ENCODE peak calls at places on chromosomes 11 and 22, in seven cellular contexts. R is heart right ventricle, A is nephron progenitor cell, C is tibial nerve, J is psoas muscle, D is lung, N is GM10248. Q is an unnamed sample.

GRCh38 chr11:33168605-33169240 is 7.4 kb upstream of the CSTF3 start:
- DNase-seq in N (no peak), C (no peak), D (no peak), A (no peak), J (no peak), R (no peak), Q (no peak)

GRCh38 chr22:27100789-27101188 is 443.4 kb downstream of the MIAT start:
- DNase-seq in D (no peak), N (no peak), A (peak; percentile 83), J (no peak), R (no peak), C (no peak), Q (no peak)

GRCh38 chr11:111419641-111420327 is 40.7 kb upstream of the POU2AF1 start:
- DNase-seq in C (no peak), J (peak; percentile 71), A (no peak), D (no peak), R (no peak), N (no peak), Q (no peak)

GRCh38 chr11:41281131-41281742 is 178.2 kb downstream of the LRRC4C start:
- DNase-seq in D (no peak), C (no peak), R (no peak), J (no peak), A (no peak), N (no peak), Q (no peak)

GRCh38 chr11:92667446-92668165 is 301.8 kb upstream of the MTNR1B start:
- DNase-seq in R (no peak), C (no peak), A (no peak), N (no peak), J (no peak), D (no peak), Q (no peak)

GRCh38 chr22:39661842-39662676 is 91.5 kb downstream of the CACNA1I start:
- DNase-seq in D (no peak), C (no peak), J (no peak), A (peak; percentile 76), R (no peak), N (no peak), Q (no peak)

GRCh38 chr11:69698362-69698761 is 5.5 kb downstream of the FGF19 start:
- DNase-seq in N (no peak), J (no peak), C (no peak), A (no peak), R (no peak), D (no peak), Q (no peak)

GRCh38 chr11:29985248-29985647 is 31.6 kb downstream of the KCNA4 start:
- DNase-seq in R (peak; percentile 7), D (no peak), A (no peak), C (no peak), J (no peak), N (no peak), Q (no peak)

GRCh38 chr11:116207349-116207748 is 565.4 kb downstream of the BUD13 start:
- DNase-seq in D (no peak), A (no peak), R (no peak), J (no peak), C (no peak), N (no peak), Q (no peak)

DNA sequence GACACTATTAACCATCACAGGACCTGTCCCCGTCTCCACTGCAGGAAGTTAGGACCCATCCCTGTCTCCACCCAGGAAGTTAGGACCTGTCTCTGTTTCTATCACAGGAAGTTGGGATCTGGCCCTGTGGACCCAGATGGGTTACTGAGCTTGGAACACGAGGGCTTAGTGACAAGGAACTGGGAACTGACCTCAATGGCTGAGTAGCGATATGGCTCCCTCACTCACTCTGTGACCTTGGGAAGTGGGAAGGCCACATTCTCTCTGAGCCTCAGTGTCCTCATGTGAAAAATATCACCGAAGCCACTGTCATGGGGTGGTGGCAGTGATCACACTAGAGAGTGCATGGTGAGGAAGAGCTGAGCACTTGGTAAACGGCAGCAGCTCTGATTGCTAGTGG is 59.4 kb downstream of the FBLN1 start:
- DNase-seq in A (no peak), C (no peak), N (no peak), D (no peak), R (no peak), J (peak; percentile 1), Q (no peak)
- TF ChIP-seq CTCF in A (no peak), C (no peak), N (no peak), D (no peak), R (no peak), J (no peak), Q (no peak)

GRCh38 chr11:2382927-2383822 is 6.1 kb downstream of the CD81 start:
- DNase-seq in A (no peak), D (no peak), R (peak; percentile 88), N (no peak), C (no peak), J (peak; percentile 91), Q (no peak)
- TF ChIP-seq CTCF in A (no peak), D (no peak), R (peak; percentile 23), N (no peak), C (no peak), J (no peak), Q (no peak)

GRCh38 chr22:37156686-37157435 is 7.1 kb upstream of the IL2RB start:
- DNase-seq in R (no peak), J (no peak), N (no peak), A (no peak), D (no peak), C (no peak), Q (no peak)
- TF ChIP-seq CTCF in R (no peak), J (no peak), N (no peak), A (no peak), D (no peak), C (no peak), Q (no peak)

DNA sequence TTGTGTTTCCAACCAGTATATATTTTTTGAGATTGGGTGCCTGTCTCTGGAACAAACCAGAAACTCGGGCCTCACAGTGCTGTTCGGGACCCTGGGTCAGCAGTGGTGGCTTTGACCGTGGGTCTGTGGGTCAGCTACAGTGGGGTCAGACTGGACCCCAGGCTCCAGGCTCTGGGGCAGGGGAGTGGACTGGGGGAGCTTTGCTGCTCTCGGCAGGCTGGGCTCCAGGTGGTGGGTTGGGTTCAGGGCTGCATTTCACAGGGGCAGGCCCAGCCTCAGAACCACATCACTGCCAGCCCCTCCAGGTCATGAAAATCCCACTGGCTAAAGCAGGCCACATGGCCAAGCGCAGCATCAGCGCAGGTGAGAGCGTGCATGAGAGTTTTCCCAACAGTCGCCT is 1279.3 kb downstream of the BRD1 start:
- DNase-seq in C (no peak), N (no peak), D (no peak), R (no peak), A (no peak), J (no peak), Q (no peak)
- TF ChIP-seq CTCF in C (no peak), N (no peak), D (no peak), R (no peak), A (no peak), J (no peak), Q (no peak)

GRCh38 chr11:76863196-76863777 is 2.6 kb downstream of the ACER3 start:
- DNase-seq in R (no peak), N (no peak), D (peak; percentile 35), C (no peak), A (no peak), J (no peak), Q (no peak)

GRCh38 chr11:76857776-76858461 is 2.8 kb upstream of the ACER3 start:
- DNase-seq in J (no peak), A (no peak), C (no peak), D (no peak), N (no peak), R (no peak), Q (no peak)

GRCh38 chr11:76861490-76861953 is 804 bp downstream of the ACER3 start:
- DNase-seq in R (no peak), C (no peak), D (no peak), A (no peak), N (no peak), J (no peak), Q (no peak)

GRCh38 chr11:76859708-76860233 is 947 bp upstream of the ACER3 start:
- DNase-seq in D (no peak), J (peak; percentile 56), C (no peak), A (no peak), N (no peak), R (no peak), Q (no peak)

GRCh38 chr11:76860539-76861475 is at the start of gene ACER3:
- DNase-seq in N (peak; percentile 99), J (peak; percentile 95), C (peak; percentile 89), R (peak; percentile 89), A (peak; percentile 95), D (peak; percentile 91), Q (peak; percentile 70)
- TF ChIP-seq CTCF in N (no peak), J (no peak), C (peak; percentile 39), R (no peak), A (no peak), D (no peak), Q (peak; percentile 49)

GRCh38 chr11:47033439-47033838 is 96.9 kb downstream of the CSTPP1 start:
- DNase-seq in D (no peak), A (no peak), N (no peak), J (no peak), R (no peak), C (no peak), Q (peak; percentile 38)
- TF ChIP-seq CTCF in D (no peak), A (no peak), N (no peak), J (no peak), R (no peak), C (no peak), Q (no peak)

GRCh38 chr11:64161037-64161436 is 4.9 kb downstream of the MACROD1 start:
- DNase-seq in C (no peak), R (no peak), J (no peak), N (no peak), A (no peak), D (no peak), Q (no peak)

GRCh38 chr11:64164392-64165312 is 1.3 kb downstream of the MACROD1 start:
- DNase-seq in D (no peak), A (peak; percentile 44), C (no peak), J (peak; percentile 89), N (no peak), R (no peak), Q (no peak)

GRCh38 chr11:64165842-64166635 is at the start of gene MACROD1:
- DNase-seq in N (peak; percentile 89), A (peak; percentile 80), J (peak; percentile 96), C (peak; percentile 71), R (peak; percentile 81), D (peak; percentile 88), Q (peak; percentile 24)

GRCh38 chr11:64163951-64164350 is 2.0 kb downstream of the MACROD1 start:
- DNase-seq in J (no peak), A (no peak), D (no peak), R (no peak), C (no peak), N (no peak), Q (no peak)

GRCh38 chr11:64165482-64165841 is 451 bp downstream of the MACROD1 start:
- DNase-seq in J (no peak), R (no peak), A (peak; percentile 43), D (no peak), N (no peak), C (no peak), Q (no peak)
- TF ChIP-seq CTCF in J (no peak), R (no peak), A (no peak), D (no peak), N (peak; percentile 25), C (no peak), Q (no peak)

Q was measured in AG09319.